ENCODE peak calls at places on chromosomes 13 and 19, in five cellular contexts. R is mammary epithelial cell, O is adipocyte, Q is PC-3, T is endothelial cell of umbilical vein. S is an unnamed sample.

GRCh38 chr13:24097064-24097463 is 63.5 kb upstream of the SPATA13 start:
- DNase-seq in Q (peak; percentile 19), R (no peak), O (peak; percentile 5), T (no peak), S (no peak)

GRCh38 chr19:45005787-45006186 is 4.5 kb downstream of the RELB start:
- DNase-seq in T (no peak), O (no peak), Q (no peak), R (no peak), S (no peak)

GRCh38 chr13:41065098-41065497 is 3.8 kb downstream of the WBP4 start:
- DNase-seq in T (peak; percentile 77), R (no peak), O (peak; percentile 87), Q (no peak), S (no peak)

GRCh38 chr13:47135800-47136658 is 239.2 kb upstream of the HTR2A start:
- DNase-seq in O (no peak), T (no peak), Q (no peak), R (no peak), S (no peak)

GRCh38 chr13:110116072-110116487 is 190.9 kb downstream of the COL4A1 start:
- DNase-seq in T (peak; percentile 59), O (peak; percentile 83), Q (peak; percentile 76), R (no peak), S (no peak)

GRCh38 chr19:30004403-30004802 is 62.4 kb downstream of the URI1 start:
- DNase-seq in Q (no peak), T (no peak), O (no peak), R (no peak), S (no peak)

GRCh38 chr13:32454886-32455593 is 27.1 kb upstream of the N4BP2L1 start:
- DNase-seq in Q (no peak), O (no peak), T (no peak), R (no peak), S (no peak)

GRCh38 chr13:41606646-41607045 is 149.3 kb downstream of the RGCC start:
- DNase-seq in R (no peak), Q (no peak), O (no peak), T (no peak), S (no peak)

GRCh38 chr13:33249066-33249465 is 36.5 kb downstream of the STARD13 start:
- DNase-seq in O (no peak), T (peak; percentile 83), R (peak; percentile 74), Q (peak; percentile 44), S (no peak)

GRCh38 chr13:44141213-44141724 is 232.4 kb upstream of the SERP2 start:
- DNase-seq in Q (no peak), O (peak; percentile 21), T (no peak), R (peak; percentile 47), S (no peak)

GRCh38 chr19:42552086-42553065 is 24.1 kb upstream of the CEACAM1 start:
- DNase-seq in R (no peak), Q (no peak), O (no peak), T (no peak), S (no peak)

GRCh38 chr13:32323912-32324311 is 8.6 kb downstream of the BRCA2 start:
- DNase-seq in T (peak; percentile 43), O (peak; percentile 62), Q (peak; percentile 57), R (peak; percentile 39), S (no peak)

GRCh38 chr19:55585658-55586339 is 5.2 kb upstream of the ZNF579 start:
- DNase-seq in T (peak; percentile 68), Q (no peak), O (peak; percentile 75), R (no peak), S (peak; percentile 94)

DNA sequence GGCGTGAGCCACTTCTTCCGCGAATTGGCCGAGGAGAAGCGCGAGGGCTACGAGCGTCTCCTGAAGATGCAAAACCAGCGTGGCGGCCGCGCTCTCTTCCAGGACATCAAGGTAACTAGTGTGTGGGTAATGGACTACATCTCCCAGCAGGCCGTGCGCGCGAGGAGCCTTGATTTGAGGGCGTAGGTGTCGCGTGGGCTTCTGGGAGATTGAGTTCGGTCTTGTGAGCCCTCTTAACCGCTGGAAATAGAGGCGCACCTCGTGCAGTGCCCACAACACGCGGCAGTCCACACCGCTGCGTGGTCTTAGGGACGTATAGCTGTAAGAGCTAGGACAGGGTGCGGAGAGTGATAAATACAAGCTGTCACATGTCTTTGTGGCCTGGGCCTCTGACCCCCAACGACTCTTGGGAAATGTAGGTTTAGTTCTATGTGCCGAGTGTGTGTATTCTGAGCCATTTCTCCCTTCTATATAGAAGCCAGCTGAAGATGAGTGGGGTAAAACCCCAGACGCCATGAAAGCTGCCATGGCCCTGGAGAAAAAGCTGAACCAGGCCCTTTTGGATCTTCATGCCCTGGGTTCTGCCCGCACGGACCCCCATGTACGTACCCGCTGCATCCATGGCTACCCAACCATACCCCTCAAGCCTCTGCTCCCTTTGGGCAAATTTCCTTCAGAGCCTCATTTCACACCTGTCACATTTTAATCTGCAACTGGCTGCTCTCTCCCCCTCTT is 864 bp downstream of the FTL start:
- DNase-seq in O (peak; percentile 80), T (peak; percentile 85), R (peak; percentile 88), Q (peak; percentile 78), S (peak; percentile 96)
- H3K36me3 ChIP-seq in O (peaks cover 47% of the 10 kb centered on the region), T (peaks cover 3% of the 10 kb centered on the region), R (peaks cover 16% of the 10 kb centered on the region), Q (peaks cover 14% of the 10 kb centered on the region), S (peaks cover 4% of the 10 kb centered on the region)

GRCh38 chr13:95404141-95404882 is 103.1 kb upstream of the ABCC4 start:
- DNase-seq in Q (peak; percentile 85), O (peak; percentile 90), R (peak; percentile 55), T (peak; percentile 78), S (peak; percentile 91)
- H3K9ac ChIP-seq in Q (no peak overlapping the region), O (peak overlapping the region; percentile 14), R (no peak overlapping the region), T (no peak overlapping the region), S (peak overlapping the region; percentile 34)

DNA sequence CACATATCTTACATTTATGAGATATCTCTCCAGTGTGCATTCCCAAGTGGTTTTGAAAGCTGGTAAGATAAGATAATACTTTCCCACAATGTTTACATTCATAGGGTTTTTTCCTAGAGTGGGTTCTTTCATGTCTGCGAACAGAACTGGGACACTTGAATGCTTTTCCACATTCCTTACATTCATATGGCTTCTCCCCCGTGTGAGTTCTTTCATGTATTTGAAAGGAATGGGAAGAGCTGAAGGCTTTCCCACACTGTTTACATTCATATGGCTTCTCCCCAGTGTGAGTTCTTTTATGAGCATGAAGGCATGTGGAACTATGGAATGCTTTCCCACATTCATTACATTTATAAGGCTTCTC is 19.7 kb downstream of the ZNF433 start:
- DNase-seq in T (no peak), Q (no peak), O (no peak), R (no peak), S (no peak)
- H3K36me3 ChIP-seq in T (no peaks in the 10 kb centered on the region), Q (peaks cover 83% of the 10 kb centered on the region), O (peaks cover 58% of the 10 kb centered on the region), R (no peaks in the 10 kb centered on the region), S (peaks cover 31% of the 10 kb centered on the region)

GRCh38 chr19:2780284-2780683 is 2.8 kb downstream of the SGTA start:
- DNase-seq in T (no peak), O (no peak), R (no peak), Q (no peak), S (no peak)
- H3K9ac ChIP-seq in T (no peak overlapping the region), O (no peak overlapping the region), R (no peak overlapping the region), Q (no peak overlapping the region), S (no peak overlapping the region)

DNA sequence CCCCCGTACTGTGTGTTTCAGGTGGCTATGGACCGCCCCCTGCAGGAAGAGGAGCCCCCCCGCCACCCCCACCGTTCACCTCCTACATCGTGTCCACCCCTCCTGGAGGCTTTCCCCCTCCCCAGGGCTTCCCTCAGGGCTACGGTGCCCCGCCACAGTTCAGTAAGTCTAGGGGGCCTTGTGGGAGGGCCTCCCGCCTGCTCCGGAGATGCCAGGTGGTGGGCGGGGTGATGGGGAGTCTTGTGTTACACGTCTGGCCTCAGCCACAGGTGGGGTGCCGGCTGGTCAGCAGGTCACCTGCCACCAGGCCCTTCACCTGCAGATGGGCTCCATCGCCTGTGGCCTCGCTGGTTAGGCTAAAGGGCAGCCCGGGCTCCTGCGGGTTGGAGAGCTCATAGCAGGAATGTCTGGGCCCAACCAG is 8.0 kb upstream of the RPS15 start:
- DNase-seq in R (no peak), O (no peak), Q (no peak), T (no peak), S (peak; percentile 73)
- H3K36me3 ChIP-seq in R (peaks cover 12% of the 10 kb centered on the region), O (peaks cover 78% of the 10 kb centered on the region), Q (peaks cover 10% of the 10 kb centered on the region), T (peaks cover 6% of the 10 kb centered on the region), S (peaks cover 12% of the 10 kb centered on the region)